ENCODE peak calls at places on chromosome 20, in four cellular contexts. Q, O, P and J are unnamed samples.

GRCh38 chr20:7856756-7857155 is 83.5 kb downstream of the HAO1 start:
- DNase-seq in Q (no peak), O (no peak), P (peak), J (no peak)

GRCh38 chr20:35618372-35619131 is 2.9 kb downstream of the SPAG4 start:
- DNase-seq in Q (no peak), O (no peak), P (peak), J (no peak)

GRCh38 chr20:6533828-6534388 is 233.6 kb upstream of the BMP2 start:
- DNase-seq in Q (peak), O (no peak), P (peak), J (no peak)

GRCh38 chr20:34824026-34824860 is 1.2 kb downstream of the NCOA6 start:
- DNase-seq in Q (peak), O (peak), P (peak), J (peak)

GRCh38 chr20:38466171-38466570 is 6.5 kb upstream of the RALGAPB start:
- DNase-seq in Q (no peak), O (no peak), P (no peak), J (no peak)

GRCh38 chr20:40887100-40887499 is 141.5 kb upstream of the TOP1 start:
- DNase-seq in Q (no peak), O (no peak), P (no peak), J (peak)

GRCh38 chr20:40749985-40750506 is 61.0 kb upstream of the MAFB start:
- DNase-seq in Q (no peak), O (no peak), P (peak), J (no peak)

GRCh38 chr20:51970858-51971257 is 168.5 kb upstream of the SALL4 start:
- DNase-seq in Q (no peak), O (no peak), P (no peak), J (no peak)

GRCh38 chr20:50226093-50226974 is 35.7 kb downstream of the CEBPB start:
- DNase-seq in Q (no peak), O (no peak), P (no peak), J (no peak)

GRCh38 chr20:58511364-58511763 is 3.8 kb downstream of the APCDD1L start:
- DNase-seq in Q (no peak), O (no peak), P (peak), J (no peak)

GRCh38 chr20:33999025-33999629 is 5.4 kb downstream of the RALY start:
- DNase-seq in Q (no peak), O (no peak), P (no peak), J (no peak)

GRCh38 chr20:25282034-25282781 is 34.3 kb downstream of the PYGB start:
- DNase-seq in Q (no peak), O (no peak), P (no peak), J (no peak)

GRCh38 chr20:2305479-2305878 is 9.7 kb downstream of the TGM3 start:
- DNase-seq in Q (no peak), O (no peak), P (no peak), J (no peak)

GRCh38 chr20:45092898-45093297 is 8.0 kb downstream of the KCNS1 start:
- DNase-seq in Q (no peak), O (no peak), P (no peak), J (no peak)

GRCh38 chr20:48521121-48521520 is 306.7 kb downstream of the PREX1 start:
- DNase-seq in Q (no peak), O (no peak), P (no peak), J (no peak)

GRCh38 chr20:58778774-58779173 is 71.9 kb downstream of the GNAS-AS1 start:
- DNase-seq in Q (no peak), O (no peak), P (no peak), J (no peak)

GRCh38 chr20:36720510-36720909 is 25.4 kb downstream of the NDRG3 start:
- DNase-seq in Q (no peak), O (no peak), P (no peak), J (no peak)

GRCh38 chr20:17594443-17594842 is 24.6 kb downstream of the DSTN start:
- DNase-seq in Q (no peak), O (no peak), P (peak), J (no peak)

GRCh38 chr20:10537850-10538480 is 102.9 kb downstream of the SLX4IP start:
- DNase-seq in Q (no peak), O (no peak), P (peak), J (no peak)

GRCh38 chr20:20461526-20461925 is 93.6 kb downstream of the INSM1 start:
- DNase-seq in Q (no peak), O (no peak), P (no peak), J (no peak)

GRCh38 chr20:45592574-45593189 is 13.6 kb upstream of the WFDC8 start:
- DNase-seq in Q (no peak), O (no peak), P (peak), J (peak)

GRCh38 chr20:43988867-43989266 is 74.2 kb downstream of the TOX2 start:
- DNase-seq in Q (peak), O (no peak), P (no peak), J (no peak)

GRCh38 chr20:57208198-57208597 is 58.2 kb downstream of the BMP7 start:
- DNase-seq in Q (no peak), O (no peak), P (no peak), J (no peak)

GRCh38 chr20:18527836-18528235 is 20.1 kb downstream of the SEC23B start:
- DNase-seq in Q (no peak), O (no peak), P (peak), J (no peak)

GRCh38 chr20:30489604-30490003 is 767.9 kb upstream of the DEFB115 start:
- DNase-seq in Q (no peak), O (no peak), P (no peak), J (no peak)

GRCh38 chr20:3930265-3931206 is 41.3 kb downstream of the PANK2 start:
- DNase-seq in Q (no peak), O (no peak), P (no peak), J (no peak)

GRCh38 chr20:57671072-57671391 is 38.8 kb downstream of the PMEPA1 start:
- DNase-seq in Q (no peak), O (no peak), P (no peak), J (no peak)

GRCh38 chr20:19757487-19757972 is 528 bp upstream of the RIN2 start:
- DNase-seq in Q (peak), O (no peak), P (peak), J (peak)

GRCh38 chr20:60202046-60202445 is 243.8 kb downstream of the CDH26 start:
- DNase-seq in Q (no peak), O (no peak), P (peak), J (no peak)

GRCh38 chr20:62258499-62259293 is 20.4 kb downstream of the OSBPL2 start:
- DNase-seq in Q (no peak), O (no peak), P (peak), J (no peak)

GRCh38 chr20:56628873-56629463 is at the start of gene TFAP2C:
- DNase-seq in Q (peak), O (no peak), P (peak), J (no peak)

GRCh38 chr20:13810446-13810845 is 25.6 kb downstream of the NDUFAF5 start:
- DNase-seq in Q (no peak), O (no peak), P (no peak), J (no peak)

GRCh38 chr20:46558511-46558959 is 8.1 kb upstream of the OCSTAMP start:
- DNase-seq in Q (peak), O (peak), P (peak), J (peak)

GRCh38 chr20:35604444-35604750 is 11.2 kb upstream of the SPAG4 start:
- DNase-seq in Q (no peak), O (no peak), P (peak), J (peak)

GRCh38 chr20:20277772-20278382 is 90.0 kb upstream of the INSM1 start:
- DNase-seq in Q (no peak), O (no peak), P (no peak), J (no peak)

GRCh38 chr20:22954661-22955060 is 80.5 kb upstream of the SSTR4 start:
- DNase-seq in Q (no peak), O (no peak), P (no peak), J (no peak)

GRCh38 chr20:20713244-20713765 is 861 bp upstream of the RALGAPA2 start:
- DNase-seq in Q (no peak), O (no peak), P (no peak), J (peak)

GRCh38 chr20:11249239-11249638 is 575.4 kb upstream of the JAG1 start:
- DNase-seq in Q (no peak), O (no peak), P (no peak), J (no peak)